ENCODE peak calls at places on chromosomes 1 and 21, in seven cellular contexts. N is stimulated activated CD8-positive, alpha-beta memory T cell treated with anti-CD3 and anti-CD28 coated beads, Interleukin-7, amount 100 ng/mL, for 48 hours; Y is activated CD4-positive, alpha-beta T cell treated with anti-CD3 and anti-CD28 coated beads for 4 hours; A is WTC11; O is A172; M is HTR-8/SVneo; C is NCI-H1105. L is an unnamed sample.

GRCh38 chr1:14415396-14415795 is 183.1 kb upstream of the KAZN start:
- DNase-seq in N (no peak), Y (no peak), A (peak), O (no peak), M (no peak), C (no peak), L (no peak)

GRCh38 chr1:74729741-74730478 is 2.9 kb downstream of the CRYZ start:
- DNase-seq in N (peak), Y (no peak), A (no peak), O (peak), M (peak), C (no peak), L (peak)

GRCh38 chr1:118028267-118028666 is 98.7 kb downstream of the WDR3 start:
- DNase-seq in N (no peak), Y (no peak), A (no peak), O (no peak), M (no peak), C (no peak), L (no peak)

GRCh38 chr1:22815421-22816062 is 104.9 kb downstream of the EPHB2 start:
- DNase-seq in N (no peak), Y (no peak), A (no peak), O (no peak), M (no peak), C (no peak), L (no peak)

GRCh38 chr1:184745929-184746583 is 8.6 kb downstream of the EDEM3 start:
- DNase-seq in N (no peak), Y (no peak), A (no peak), O (no peak), M (no peak), C (no peak), L (no peak)

GRCh38 chr1:198846506-198847010 is 207.7 kb downstream of the PTPRC start:
- DNase-seq in N (no peak), Y (no peak), A (no peak), O (no peak), M (no peak), C (no peak), L (no peak)

GRCh38 chr1:168340796-168341510 is 60.3 kb downstream of the TBX19 start:
- DNase-seq in N (no peak), Y (no peak), A (no peak), O (no peak), M (no peak), C (no peak), L (no peak)

GRCh38 chr1:110591956-110592355 is 14.2 kb downstream of the KCNA2 start:
- DNase-seq in N (no peak), Y (no peak), A (no peak), O (no peak), M (no peak), C (no peak), L (no peak)

GRCh38 chr1:151012684-151013471 is 4.6 kb downstream of the PRUNE1 start:
- DNase-seq in N (no peak), Y (no peak), A (no peak), O (no peak), M (no peak), C (no peak), L (peak)

GRCh38 chr1:43603004-43603403 is 46.9 kb upstream of the KDM4A start:
- DNase-seq in N (no peak), Y (no peak), A (no peak), O (no peak), M (no peak), C (no peak), L (no peak)

GRCh38 chr1:52225174-52225573 is 83.3 kb downstream of the ZFYVE9 start:
- DNase-seq in N (no peak), Y (no peak), A (no peak), O (no peak), M (no peak), C (no peak), L (peak)

GRCh38 chr1:226407497-226408284 is at the start of gene PARP1:
- DNase-seq in N (peak), Y (peak), A (peak), O (peak), M (peak), C (peak), L (peak)

GRCh38 chr21:25925936-25926335 is 191.2 kb downstream of the GABPA start:
- DNase-seq in N (no peak), Y (no peak), A (no peak), O (peak), M (no peak), C (no peak), L (no peak)

GRCh38 chr21:45011911-45012660 is 62.3 kb upstream of the ADARB1 start:
- DNase-seq in N (no peak), Y (no peak), A (peak), O (peak), M (peak), C (no peak), L (peak)

GRCh38 chr1:166391677-166392076 is 224.9 kb upstream of the FAM78B start:
- DNase-seq in N (no peak), Y (no peak), A (no peak), O (peak), M (no peak), C (no peak), L (no peak)

GRCh38 chr21:46559291-46559983 is 45.4 kb downstream of the S100B start:
- DNase-seq in N (peak), Y (peak), A (no peak), O (no peak), M (no peak), C (no peak), L (no peak)

GRCh38 chr21:15966651-15967050 is 236.9 kb downstream of the USP25 start:
- DNase-seq in N (no peak), Y (no peak), A (no peak), O (no peak), M (no peak), C (no peak), L (no peak)

GRCh38 chr1:9251501-9251900 is 16.9 kb downstream of the H6PD start:
- DNase-seq in N (no peak), Y (no peak), A (no peak), O (no peak), M (no peak), C (no peak), L (no peak)

GRCh38 chr1:69613414-69613813 is 45.7 kb downstream of the LRRC7 start:
- DNase-seq in N (no peak), Y (no peak), A (no peak), O (no peak), M (no peak), C (no peak), L (no peak)

GRCh38 chr1:201530741-201531521 is 8.0 kb upstream of the NAV1 start:
- DNase-seq in N (peak), Y (no peak), A (peak), O (peak), M (peak), C (peak), L (peak)

GRCh38 chr1:5758000-5758858 is 234.0 kb downstream of the NPHP4 start:
- DNase-seq in N (no peak), Y (no peak), A (no peak), O (no peak), M (no peak), C (peak), L (no peak)

GRCh38 chr1:116503535-116504307 is 67.1 kb downstream of the CD58 start:
- DNase-seq in N (no peak), Y (no peak), A (no peak), O (no peak), M (no peak), C (no peak), L (no peak)

GRCh38 chr21:45983981-45984551 is 2.5 kb downstream of the COL6A1 start:
- DNase-seq in N (no peak), Y (no peak), A (peak), O (no peak), M (no peak), C (peak), L (no peak)

GRCh38 chr1:178518894-178519293 is 6.0 kb downstream of the TEX35 start:
- DNase-seq in N (no peak), Y (no peak), A (no peak), O (no peak), M (no peak), C (no peak), L (no peak)

GRCh38 chr1:209455133-209455532 is 128.4 kb upstream of the CAMK1G start:
- DNase-seq in N (no peak), Y (no peak), A (no peak), O (peak), M (no peak), C (peak), L (no peak)

GRCh38 chr1:211892577-211892976 is 62.0 kb upstream of the LPGAT1 start:
- DNase-seq in N (no peak), Y (no peak), A (no peak), O (no peak), M (no peak), C (no peak), L (no peak)